ENCODE peak calls at places on chromosome 2, in four cellular contexts. F is stimulated activated naive B cell treated with anti-CD40 and anti-IgM and Interleukin-4, amounts not matched to agents 10 μg/mL and 1 μg/mL and 100 μg/mL, for 72 hours; G is AG10803; I is NCI-H1436 treated with DMSO at 0.1 percent for 48 hours. K is an unnamed sample.

GRCh38 chr2:45394842-45395241 is 216.2 kb downstream of the SRBD1 start:
- DNase-seq in F (no peak), I (no peak), G (no peak), K (no peak)

GRCh38 chr2:4135765-4136164 is 432.4 kb downstream of the DCDC2C start:
- DNase-seq in F (no peak), G (no peak), I (no peak), K (no peak)

GRCh38 chr2:167966937-167967913 is 280.2 kb downstream of the STK39 start:
- DNase-seq in F (no peak), I (no peak), G (no peak), K (no peak)

GRCh38 chr2:67130526-67131309 is 266.4 kb upstream of the ETAA1 start:
- DNase-seq in I (no peak), G (no peak), F (no peak), K (no peak)

GRCh38 chr2:163347982-163348842 is 387.6 kb downstream of the FIGN start:
- DNase-seq in G (peak; percentile 72), F (no peak), I (no peak), K (no peak)

GRCh38 chr2:105804266-105804665 is 59.6 kb downstream of the NCK2 start:
- DNase-seq in G (peak; percentile 35), I (peak; percentile 26), F (no peak), K (no peak)

GRCh38 chr2:200913654-200914053 is 24.5 kb downstream of the NIF3L1 start:
- DNase-seq in G (peak; percentile 93), I (no peak), F (no peak), K (no peak)

GRCh38 chr2:27407798-27408491 is 1.4 kb downstream of the PPM1G start:
- DNase-seq in F (no peak), G (peak; percentile 40), I (no peak), K (no peak)

GRCh38 chr2:18959952-18960717 is 370.8 kb upstream of the NT5C1B start:
- DNase-seq in I (no peak), F (no peak), G (peak; percentile 92), K (no peak)

GRCh38 chr2:239949079-239949478 is 76.1 kb downstream of the NDUFA10 start:
- DNase-seq in F (no peak), I (no peak), G (no peak), K (no peak)

GRCh38 chr2:237754849-237755248 is 43.7 kb upstream of the RBM44 start:
- DNase-seq in G (no peak), F (no peak), I (no peak), K (no peak)

GRCh38 chr2:69122271-69122670 is 109.3 kb downstream of the ANTXR1 start:
- DNase-seq in F (no peak), G (peak; percentile 69), I (no peak), K (no peak)

GRCh38 chr2:70380621-70381020 is 78.8 kb upstream of the FAM136A start:
- DNase-seq in F (no peak), G (no peak), I (no peak), K (no peak)